ENCODE peak calls at places on chromosome 10, in eight cellular contexts. M is K562, J is ovary, P is transverse colon, F is esophagus muscularis mucosa, Q is sigmoid colon, A is GM12878, E is tibial nerve. V is an unnamed sample.
A peak's percentile ranks its signal among the peaks of the same experiment; 100 is the strongest.

GRCh38 chr10:63003816-63004453 is 129.2 kb upstream of the NRBF2 start:
- DNase-seq in E (no peak), F (no peak), Q (no peak), M (peak; percentile 22), J (no peak), P (no peak), A (no peak), V (no peak)

GRCh38 chr10:63562857-63563256 is 41.7 kb downstream of the REEP3 start:
- DNase-seq in F (no peak), P (no peak), Q (no peak), A (no peak), M (no peak), E (no peak), J (no peak), V (no peak)

GRCh38 chr10:51103818-51104217 is 29.5 kb downstream of the PRKG1 start:
- DNase-seq in F (no peak), M (no peak), P (no peak), A (no peak), Q (no peak), E (no peak), J (no peak), V (no peak)

GRCh38 chr10:25017661-25018060 is 1.2 kb downstream of the THNSL1 start:
- DNase-seq in J (no peak), Q (no peak), M (no peak), E (no peak), A (no peak), P (no peak), F (no peak), V (no peak)

GRCh38 chr10:110566472-110567200 is 859 bp upstream of the SMC3 start:
- DNase-seq in J (no peak), A (no peak), M (no peak), E (no peak), P (no peak), F (no peak), Q (no peak), V (no peak)

GRCh38 chr10:123999956-124000615 is 93.3 kb downstream of the CHST15 start:
- DNase-seq in Q (no peak), J (no peak), M (no peak), P (no peak), F (peak; percentile 62), E (no peak), A (no peak), V (no peak)

GRCh38 chr10:3623746-3624145 is 161.3 kb downstream of the KLF6 start:
- DNase-seq in F (no peak), E (no peak), J (no peak), A (peak; percentile 48), M (no peak), Q (no peak), P (no peak), V (no peak)

GRCh38 chr10:132850246-132850645 is 64.3 kb upstream of the NKX6-2 start:
- DNase-seq in E (no peak), P (no peak), M (no peak), F (no peak), Q (no peak), A (no peak), J (peak; percentile 15), V (peak; percentile 8)

GRCh38 chr10:70562036-70562710 is 40.4 kb downstream of the PRF1 start:
- DNase-seq in P (no peak), Q (peak; percentile 45), M (no peak), F (no peak), E (no peak), A (no peak), J (peak; percentile 25), V (no peak)

GRCh38 chr10:96124230-96125141 is 5.6 kb upstream of the ZNF518A start:
- DNase-seq in J (no peak), F (no peak), A (no peak), Q (no peak), P (peak; percentile 63), M (peak; percentile 74), E (no peak), V (peak; percentile 58)

GRCh38 chr10:98417481-98417959 is 2.5 kb upstream of the PYROXD2 start:
- DNase-seq in A (no peak), Q (peak; percentile 61), P (no peak), M (no peak), J (no peak), F (no peak), E (no peak), V (peak; percentile 17)
- H3K36me3 ChIP-seq in A (peaks cover 5% of the 10 kb centered on the region), Q (peaks cover 22% of the 10 kb centered on the region), P (no peaks in the 10 kb centered on the region), M (peaks cover 25% of the 10 kb centered on the region), J (no peaks in the 10 kb centered on the region), F (peaks cover 40% of the 10 kb centered on the region), E (peaks cover 3% of the 10 kb centered on the region), V (peaks cover 54% of the 10 kb centered on the region)

GRCh38 chr10:1485357-1485756 is 252.0 kb downstream of the ADARB2 start:
- DNase-seq in E (no peak), P (no peak), M (no peak), F (no peak), A (no peak), J (no peak), Q (no peak), V (no peak)
- TF ChIP-seq EP300 in E (no peak), P (no peak), M (no peak), F (no peak), A (no peak), J (no peak), Q (no peak), V (no peak)

GRCh38 chr10:1094112-1095057 is 38.2 kb downstream of the WDR37 start:
- DNase-seq in A (peak; percentile 3), M (no peak), Q (no peak), P (no peak), J (no peak), F (no peak), E (no peak), V (no peak)

GRCh38 chr10:1093696-1094095 is 37.5 kb downstream of the WDR37 start:
- DNase-seq in Q (no peak), M (no peak), J (no peak), F (no peak), A (no peak), P (no peak), E (no peak), V (no peak)

GRCh38 chr10:1089017-1089689 is 33.0 kb downstream of the WDR37 start:
- DNase-seq in J (no peak), P (no peak), E (no peak), Q (no peak), F (peak; percentile 80), A (no peak), M (no peak), V (peak; percentile 59)

GRCh38 chr10:1086787-1087186 is 30.6 kb downstream of the WDR37 start:
- DNase-seq in Q (no peak), A (no peak), F (peak; percentile 42), J (no peak), P (no peak), E (no peak), M (no peak), V (no peak)

GRCh38 chr10:1090696-1091095 is 34.5 kb downstream of the WDR37 start:
- DNase-seq in P (no peak), Q (no peak), M (no peak), J (no peak), A (no peak), F (peak; percentile 83), E (no peak), V (peak; percentile 24)
- H3K36me3 ChIP-seq in P (no peaks in the 10 kb centered on the region), Q (peaks cover 39% of the 10 kb centered on the region), M (peaks cover 76% of the 10 kb centered on the region), J (no peaks in the 10 kb centered on the region), A (peaks cover 33% of the 10 kb centered on the region), F (peaks cover 63% of the 10 kb centered on the region), E (peaks cover 3% of the 10 kb centered on the region), V (peaks cover 69% of the 10 kb centered on the region)

DNA sequence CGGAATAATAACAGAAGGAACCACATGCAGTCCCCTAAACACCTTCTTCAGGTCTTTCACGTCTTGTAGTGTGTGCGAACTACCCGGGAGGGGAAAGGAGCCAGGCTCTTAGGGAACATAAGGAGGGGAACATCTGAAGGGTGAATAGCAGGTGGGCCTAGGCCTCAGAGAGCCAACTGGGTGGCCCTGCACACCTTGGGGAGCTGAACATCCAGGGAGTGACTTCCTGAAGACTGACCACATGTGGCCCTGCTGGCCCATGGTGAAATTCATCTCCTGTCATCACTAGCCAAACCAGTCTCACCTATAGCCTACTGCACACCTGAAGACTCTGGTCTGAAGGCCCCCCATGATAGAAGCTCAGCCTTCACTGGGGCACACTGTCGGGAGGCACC is 5.6 kb downstream of the CALML3 start:
- DNase-seq in P (peak; percentile 3), F (no peak), J (no peak), A (no peak), Q (peak; percentile 32), E (no peak), M (no peak), V (no peak)
- TF ChIP-seq EP300 in P (no peak), F (no peak), J (no peak), A (no peak), Q (no peak), E (no peak), M (no peak), V (no peak)

DNA sequence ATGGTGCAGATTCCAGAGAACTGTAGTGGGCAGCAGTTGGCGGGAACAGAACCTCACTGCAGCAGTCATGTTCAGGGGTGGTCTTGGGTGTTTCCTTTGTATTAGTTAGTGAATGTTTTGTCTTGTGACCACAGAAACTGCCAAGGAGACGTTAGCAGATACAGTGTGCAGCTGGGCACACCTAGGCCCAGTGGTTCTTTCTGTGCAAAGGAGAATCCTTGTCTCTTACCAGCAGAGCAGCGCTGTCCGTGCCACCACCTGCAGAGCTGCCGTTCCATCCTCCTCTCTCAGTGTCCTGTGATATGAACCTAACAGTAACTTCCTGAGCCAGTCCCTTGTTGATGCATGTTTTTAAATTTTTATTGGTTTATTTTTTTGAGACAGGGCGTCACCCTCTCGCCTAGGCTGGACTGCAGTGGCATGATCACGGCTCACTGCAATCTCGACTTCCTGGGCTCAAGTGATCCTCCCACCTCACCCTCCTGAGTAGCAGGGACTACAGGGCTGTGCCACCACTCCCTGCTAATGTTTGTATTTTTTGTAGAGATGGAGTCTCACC is 60.6 kb downstream of the WDR37 start:
- DNase-seq in J (no peak), M (no peak), P (no peak), E (no peak), Q (no peak), A (no peak), F (no peak), V (no peak)
- H3K36me3 ChIP-seq in J (no peaks in the 10 kb centered on the region), M (peaks cover 58% of the 10 kb centered on the region), P (no peaks in the 10 kb centered on the region), E (no peaks in the 10 kb centered on the region), Q (peaks cover 49% of the 10 kb centered on the region), A (peaks cover 16% of the 10 kb centered on the region), F (peaks cover 35% of the 10 kb centered on the region), V (peaks cover 47% of the 10 kb centered on the region)

V was measured in upper lobe of left lung.